ENCODE peak calls at places on chromosomes 12 and 14, in nine cellular contexts. N, P, B, T, W, V, H, Y and A are unnamed samples.

GRCh38 chr12:2417761-2418160 is 365.0 kb downstream of the CACNA1C start:
- DNase-seq in P (no peak), N (no peak), T (no peak), B (no peak), Y (no peak), H (no peak), V (no peak), W (no peak), A (no peak)

GRCh38 chr14:26548431-26548830 is 49.4 kb downstream of the NOVA1 start:
- DNase-seq in Y (peak; percentile 3), W (no peak), H (no peak), B (no peak), V (no peak), P (no peak), N (no peak), T (peak; percentile 41), A (peak; percentile 66)

GRCh38 chr12:5201554-5202243 is 158.0 kb downstream of the KCNA5 start:
- DNase-seq in H (no peak), N (no peak), B (no peak), Y (no peak), W (no peak), V (no peak), P (no peak), T (no peak), A (no peak)

GRCh38 chr12:13186292-13186691 is 10.2 kb upstream of the EMP1 start:
- DNase-seq in Y (no peak), B (no peak), N (no peak), H (no peak), V (no peak), W (no peak), T (no peak), P (no peak), A (no peak)

GRCh38 chr14:32702571-32702970 is 236.1 kb upstream of the NPAS3 start:
- DNase-seq in W (peak; percentile 0), V (no peak), N (no peak), T (peak; percentile 52), Y (peak; percentile 57), P (peak; percentile 40), H (no peak), B (no peak), A (no peak)

GRCh38 chr12:55227643-55228042 is 6.8 kb downstream of the OR10A7 start:
- DNase-seq in N (no peak), V (no peak), P (no peak), B (no peak), Y (no peak), H (no peak), T (no peak), W (no peak), A (peak; percentile 11)

GRCh38 chr12:3003593-3003992 is 44.4 kb downstream of the TEAD4 start:
- DNase-seq in P (no peak), B (no peak), N (no peak), V (no peak), Y (no peak), H (no peak), W (no peak), T (no peak), A (no peak)

GRCh38 chr12:45727994-45728624 is 1.4 kb upstream of the ARID2 start:
- DNase-seq in T (no peak), H (no peak), N (peak; percentile 60), Y (no peak), P (no peak), W (no peak), B (no peak), V (no peak), A (peak; percentile 65)

GRCh38 chr12:15726029-15726756 is 63.0 kb downstream of the EPS8 start:
- DNase-seq in V (no peak), W (no peak), B (no peak), H (no peak), T (peak; percentile 35), N (no peak), Y (peak; percentile 43), P (peak; percentile 44), A (peak; percentile 51)

GRCh38 chr14:89340200-89340667 is 76.8 kb downstream of the FOXN3 start:
- DNase-seq in B (no peak), N (no peak), P (peak; percentile 71), W (no peak), H (peak; percentile 26), T (peak; percentile 52), Y (peak; percentile 68), V (no peak), A (peak; percentile 77)

GRCh38 chr12:49698619-49699545 is 8.3 kb downstream of the FMNL3 start:
- DNase-seq in T (peak; percentile 58), H (no peak), B (no peak), Y (peak; percentile 57), W (no peak), N (no peak), P (peak; percentile 66), V (peak; percentile 7), A (peak; percentile 50)

GRCh38 chr12:54624316-54625279 is 10.1 kb downstream of the LACRT start:
- DNase-seq in W (no peak), Y (peak; percentile 6), B (no peak), V (no peak), N (no peak), T (peak; percentile 52), P (peak; percentile 38), H (no peak), A (no peak)

GRCh38 chr14:37623552-37623951 is 28.1 kb downstream of the TTC6 start:
- DNase-seq in N (peak; percentile 66), T (peak; percentile 51), P (peak; percentile 55), Y (peak; percentile 52), B (no peak), H (peak; percentile 22), W (no peak), V (no peak), A (peak; percentile 34)

GRCh38 chr12:57320639-57321038 is 69.7 kb upstream of the STAC3 start:
- DNase-seq in T (no peak), V (no peak), N (no peak), Y (no peak), P (no peak), W (no peak), B (no peak), H (no peak), A (no peak)

GRCh38 chr12:9920451-9920850 is 11.7 kb downstream of the CLEC2A start:
- DNase-seq in N (no peak), Y (no peak), W (no peak), H (no peak), T (no peak), P (no peak), V (no peak), B (no peak), A (no peak)

GRCh38 chr12:110744176-110744575 is 1.5 kb upstream of the PPP1CC start:
- DNase-seq in B (no peak), W (no peak), H (no peak), P (peak; percentile 53), T (peak; percentile 62), Y (peak; percentile 58), V (no peak), N (peak; percentile 59), A (peak; percentile 60)

GRCh38 chr12:84637926-84638325 is 274.7 kb downstream of the SLC6A15 start:
- DNase-seq in T (peak; percentile 42), Y (peak; percentile 7), H (peak; percentile 10), P (no peak), W (no peak), V (no peak), N (no peak), B (no peak), A (peak; percentile 69)

GRCh38 chr12:75650989-75651695 is 139.7 kb upstream of the KRR1 start:
- DNase-seq in Y (peak; percentile 75), N (no peak), T (peak; percentile 37), P (peak; percentile 86), V (no peak), B (no peak), H (no peak), W (no peak), A (no peak)

GRCh38 chr12:38921025-38921677 is 15.8 kb upstream of the CPNE8 start:
- DNase-seq in N (peak; percentile 86), B (peak; percentile 50), Y (peak; percentile 62), V (no peak), H (no peak), W (no peak), T (peak; percentile 80), P (peak; percentile 71), A (no peak)

GRCh38 chr12:109792992-109793391 is 40.2 kb downstream of the TRPV4 start:
- DNase-seq in T (no peak), N (no peak), Y (no peak), V (no peak), B (no peak), P (no peak), W (no peak), H (no peak), A (no peak)

GRCh38 chr12:107242189-107242588 is 148.8 kb upstream of the CRY1 start:
- DNase-seq in B (no peak), W (no peak), V (no peak), T (no peak), Y (no peak), H (no peak), P (no peak), N (no peak), A (peak; percentile 16)

GRCh38 chr12:104276192-104277131 is 27.1 kb upstream of the EID3 start:
- DNase-seq in Y (no peak), T (no peak), W (no peak), H (no peak), P (no peak), N (no peak), B (no peak), V (no peak), A (no peak)

GRCh38 chr12:1320021-1320420 is 274.4 kb downstream of the FBXL14 start:
- DNase-seq in N (no peak), P (no peak), Y (no peak), V (no peak), B (no peak), W (no peak), T (no peak), H (no peak), A (no peak)

GRCh38 chr14:73252491-73253322 is 15.4 kb downstream of the PAPLN start:
- DNase-seq in Y (no peak), T (no peak), H (no peak), W (no peak), B (no peak), P (no peak), N (no peak), V (no peak), A (no peak)

GRCh38 chr12:114314974-114315720 is 90.8 kb downstream of the TBX5 start:
- DNase-seq in V (no peak), P (no peak), Y (no peak), T (no peak), H (no peak), B (no peak), W (no peak), N (no peak), A (no peak)

GRCh38 chr12:113097716-113098427 is 37.7 kb downstream of the RASAL1 start:
- DNase-seq in T (peak; percentile 49), H (no peak), B (no peak), V (no peak), Y (peak; percentile 51), N (no peak), W (no peak), P (peak; percentile 43), A (peak; percentile 8)

GRCh38 chr14:104424406-104425072 is 155.0 kb upstream of the C14orf180 start:
- DNase-seq in W (no peak), N (no peak), Y (no peak), B (peak; percentile 20), H (no peak), V (no peak), P (peak; percentile 29), T (no peak), A (no peak)

GRCh38 chr14:51074986-51075385 is 19.9 kb downstream of the TRIM9 start:
- DNase-seq in B (no peak), H (no peak), N (no peak), T (no peak), V (no peak), P (no peak), W (no peak), Y (no peak), A (no peak)

GRCh38 chr14:39023939-39024871 is 78.8 kb downstream of the SEC23A start:
- DNase-seq in V (no peak), B (no peak), N (no peak), W (no peak), P (no peak), T (no peak), Y (no peak), H (no peak), A (no peak)

GRCh38 chr14:69481815-69482568 is 2.5 kb upstream of the PLEKHD1 start:
- DNase-seq in T (no peak), W (no peak), V (no peak), P (no peak), H (no peak), Y (no peak), N (no peak), B (no peak), A (no peak)

GRCh38 chr12:77943466-77943865 is 112.8 kb downstream of the NAV3 start:
- DNase-seq in V (no peak), N (peak; percentile 95), B (no peak), P (peak; percentile 86), W (no peak), T (peak; percentile 87), Y (peak; percentile 82), H (no peak), A (peak; percentile 76)